ENCODE peak calls at places on chromosomes 1 and 21, in five cellular contexts. S is K562, K is H1, U is HepG2, C is GM12878. X is an unnamed sample.

GRCh38 chr1:24344090-24344742 is 25.1 kb downstream of the GRHL3 start:
- DNase-seq in S (no peak), K (no peak), U (no peak), C (no peak), X (no peak)

GRCh38 chr1:8211620-8212442 is 106.1 kb upstream of the SLC45A1 start:
- DNase-seq in S (no peak), K (no peak), U (peak; percentile 97), C (no peak), X (no peak)

GRCh38 chr1:96772349-96772748 is 50.8 kb downstream of the PTBP2 start:
- DNase-seq in S (no peak), K (no peak), U (peak; percentile 83), C (no peak), X (no peak)

GRCh38 chr1:150464422-150464826 is 22.8 kb upstream of the TARS2 start:
- DNase-seq in S (peak; percentile 79), K (peak; percentile 84), U (peak; percentile 51), C (no peak), X (peak; percentile 75)

GRCh38 chr1:109777980-109778625 is 14.4 kb upstream of the EPS8L3 start:
- DNase-seq in S (no peak), K (no peak), U (no peak), C (no peak), X (no peak)

GRCh38 chr1:229323205-229323604 is 19.6 kb downstream of the CCSAP start:
- DNase-seq in S (no peak), K (no peak), U (no peak), C (no peak), X (no peak)

GRCh38 chr1:91714867-91715381 is 171.0 kb downstream of the TGFBR3 start:
- DNase-seq in S (peak; percentile 57), K (no peak), U (no peak), C (no peak), X (no peak)

GRCh38 chr1:77513839-77514763 is 168.4 kb downstream of the ZZZ3 start:
- DNase-seq in S (no peak), K (no peak), U (no peak), C (no peak), X (no peak)

GRCh38 chr21:25788677-25789076 is 53.9 kb downstream of the GABPA start:
- DNase-seq in S (no peak), K (no peak), U (no peak), C (no peak), X (no peak)

GRCh38 chr21:25791321-25791720 is 56.5 kb downstream of the GABPA start:
- DNase-seq in S (no peak), K (no peak), U (peak; percentile 7), C (no peak), X (no peak)

GRCh38 chr21:25790122-25790951 is 55.6 kb downstream of the GABPA start:
- DNase-seq in S (no peak), K (no peak), U (peak; percentile 19), C (no peak), X (peak; percentile 52)
- TF ChIP-seq GABPA in S (peak; percentile 81), K (no peak), U (peak; percentile 20), C (peak; percentile 29), X (no peak)

GRCh38 chr1:205287076-205287475 is 34.5 kb downstream of the NUAK2 start:
- DNase-seq in S (no peak), K (no peak), U (no peak), C (no peak), X (no peak)
- H3K4me1 ChIP-seq in S (peaks cover 14% of the 10 kb centered on the region), K (peaks cover 26% of the 10 kb centered on the region), U (peaks cover 66% of the 10 kb centered on the region), C (peaks cover 53% of the 10 kb centered on the region), X (peaks cover 8% of the 10 kb centered on the region)

DNA sequence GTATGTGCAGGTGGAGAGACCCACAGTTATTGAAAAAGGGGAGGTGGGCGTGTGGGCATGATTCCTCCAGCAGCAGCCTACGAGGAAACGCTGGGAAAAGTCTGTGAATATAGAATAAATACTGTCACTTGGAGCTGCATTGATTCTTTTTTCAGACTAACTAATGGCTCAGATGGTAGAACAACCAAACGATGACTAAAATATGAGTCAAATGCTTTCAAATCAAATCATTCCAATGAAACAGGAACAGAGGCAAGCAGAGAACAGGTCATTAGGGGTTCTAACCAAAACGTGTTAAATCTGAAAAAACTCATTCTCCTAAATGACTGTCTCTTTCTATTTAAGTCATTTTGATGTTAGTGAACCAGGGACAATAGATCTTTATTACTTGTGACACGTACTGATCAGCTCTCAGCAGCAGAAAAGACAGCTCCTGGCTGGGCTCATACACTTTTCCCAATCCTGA is 35.1 kb upstream of the SEC16B start:
- DNase-seq in S (no peak), K (no peak), U (no peak), C (no peak), X (no peak)
- TF ChIP-seq JUND in S (no peak), K (no peak), U (no peak), C (no peak), X (peak; percentile 9)

GRCh38 chr21:40051801-40052200 is 184.6 kb downstream of the PCP4 start:
- DNase-seq in S (no peak), K (no peak), U (no peak), C (no peak), X (no peak)

GRCh38 chr21:40053007-40053406 is 185.8 kb downstream of the PCP4 start:
- DNase-seq in S (no peak), K (no peak), U (no peak), C (no peak), X (peak; percentile 32)

GRCh38 chr21:40056031-40056430 is 188.8 kb downstream of the PCP4 start:
- DNase-seq in S (no peak), K (no peak), U (no peak), C (no peak), X (no peak)

GRCh38 chr21:40052276-40052675 is 185.0 kb downstream of the PCP4 start:
- DNase-seq in S (no peak), K (no peak), U (no peak), C (no peak), X (no peak)

DNA sequence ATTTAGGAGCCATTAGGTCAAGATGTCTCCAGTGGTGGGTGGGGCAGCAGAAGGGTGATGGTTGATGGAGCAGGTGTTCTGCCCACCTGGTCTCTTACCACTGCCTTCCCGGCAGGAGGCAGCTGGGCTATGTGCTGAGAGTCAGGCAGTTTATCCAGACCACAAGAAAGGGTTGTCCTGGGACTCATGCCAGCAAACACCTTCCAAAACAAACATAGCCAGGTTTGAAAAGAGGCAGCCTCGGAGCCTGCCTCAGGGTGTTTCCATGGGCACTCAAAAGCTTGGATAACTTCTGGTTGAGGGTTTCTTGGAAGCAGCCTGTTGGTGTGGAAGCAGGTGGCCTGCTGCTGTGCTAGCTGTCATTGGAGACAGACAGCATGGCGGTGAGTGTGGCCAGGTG is 187.2 kb downstream of the PCP4 start:
- DNase-seq in S (no peak), K (no peak), U (no peak), C (no peak), X (no peak)
- TF ChIP-seq GABPA in S (no peak), K (no peak), U (no peak), C (no peak), X (no peak)

GRCh38 chr1:226639631-226640061 is 91.1 kb downstream of the STUM start:
- DNase-seq in S (no peak), K (no peak), U (no peak), C (no peak), X (no peak)
- H3K4me1 ChIP-seq in S (peaks cover 39% of the 10 kb centered on the region), K (peaks cover 10% of the 10 kb centered on the region), U (no peaks in the 10 kb centered on the region), C (peaks cover 24% of the 10 kb centered on the region), X (no peaks in the 10 kb centered on the region)

GRCh38 chr21:33510826-33511225 is 19.3 kb upstream of the DNAJC28 start:
- DNase-seq in S (peak; percentile 60), K (no peak), U (no peak), C (no peak), X (no peak)

GRCh38 chr21:33518899-33519298 is 23.0 kb downstream of the GART start:
- DNase-seq in S (no peak), K (no peak), U (no peak), C (no peak), X (no peak)

GRCh38 chr21:33512481-33512880 is 21.0 kb upstream of the DNAJC28 start:
- DNase-seq in S (no peak), K (no peak), U (no peak), C (no peak), X (no peak)

DNA sequence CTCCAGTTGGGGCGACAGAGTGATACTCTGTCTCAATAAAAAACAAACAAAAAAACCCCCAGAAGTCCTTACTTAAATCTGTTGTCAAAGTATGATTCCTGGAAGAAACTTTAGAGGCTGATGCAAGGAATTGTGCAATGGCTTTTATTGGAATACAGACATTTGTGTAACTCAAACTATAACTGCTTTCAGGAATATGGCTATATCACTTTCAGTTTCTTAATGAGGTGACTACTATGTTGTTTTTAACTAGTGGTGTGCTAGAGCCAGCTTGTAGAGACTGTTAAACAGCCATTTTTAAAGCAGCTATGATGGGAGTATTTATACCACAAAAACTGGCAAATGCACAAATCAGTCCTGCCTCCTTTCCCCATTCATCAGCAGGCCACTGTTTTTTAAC is 22.7 kb upstream of the DNAJC28 start:
- DNase-seq in S (no peak), K (no peak), U (no peak), C (no peak), X (no peak)
- TF ChIP-seq JUND in S (no peak), K (no peak), U (no peak), C (no peak), X (no peak)

GRCh38 chr21:16590186-16590585 is 860.4 kb downstream of the USP25 start:
- DNase-seq in S (no peak), K (no peak), U (no peak), C (no peak), X (no peak)

GRCh38 chr21:16589499-16589898 is 859.7 kb downstream of the USP25 start:
- DNase-seq in S (no peak), K (no peak), U (no peak), C (no peak), X (no peak)

GRCh38 chr21:16588433-16588860 is 858.7 kb downstream of the USP25 start:
- DNase-seq in S (no peak), K (no peak), U (no peak), C (no peak), X (peak; percentile 76)

GRCh38 chr21:16587671-16588379 is 858.0 kb downstream of the USP25 start:
- DNase-seq in S (no peak), K (no peak), U (no peak), C (no peak), X (peak; percentile 52)

GRCh38 chr21:16589046-16589445 is 859.3 kb downstream of the USP25 start:
- DNase-seq in S (no peak), K (no peak), U (no peak), C (no peak), X (no peak)
- TF ChIP-seq GABPA in S (no peak), K (no peak), U (no peak), C (no peak), X (no peak)

DNA sequence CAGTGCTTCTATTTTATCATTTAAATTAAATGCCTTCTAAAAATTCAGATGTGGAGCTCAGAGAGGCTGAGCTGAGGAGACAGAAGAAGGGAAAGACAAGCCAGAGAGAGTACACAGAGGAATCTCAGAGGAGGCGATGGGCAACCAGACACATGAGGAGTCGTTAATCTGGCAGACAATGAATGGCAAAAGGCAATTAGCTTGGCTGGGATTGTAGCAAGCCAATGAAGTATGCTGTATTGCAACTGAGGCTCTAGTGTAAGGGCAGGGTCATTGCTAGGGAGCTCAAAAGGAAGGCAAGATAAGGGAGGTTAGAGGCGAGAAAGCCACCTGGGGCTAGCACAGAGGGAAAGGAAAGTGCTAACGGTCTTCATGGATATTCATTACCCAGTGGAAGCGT is 39.2 kb downstream of the PHC2 start:
- DNase-seq in S (no peak), K (no peak), U (no peak), C (no peak), X (no peak)
- H3K4me1 ChIP-seq in S (peaks cover under 1% of the 10 kb centered on the region), K (peaks cover 2% of the 10 kb centered on the region), U (peaks cover 10% of the 10 kb centered on the region), C (peaks cover 9% of the 10 kb centered on the region), X (peaks cover 23% of the 10 kb centered on the region)